ENCODE peak calls at places on chromosomes 16 and 17, in seven cellular contexts. F, H, O, B, D, J and L are unnamed samples.

GRCh38 chr17:16322636-16323035 is 30.6 kb downstream of the CENPV start:
- DNase-seq in F (no peak), O (no peak), D (no peak), H (no peak), J (no peak), B (no peak), L (peak)

GRCh38 chr17:42937712-42938596 is 26.3 kb downstream of the AARSD1 start:
- DNase-seq in J (no peak), H (no peak), B (peak), F (peak), D (no peak), O (peak), L (peak)

GRCh38 chr16:84834403-84834772 is 14.6 kb downstream of the CRISPLD2 start:
- DNase-seq in O (no peak), F (no peak), J (no peak), H (no peak), B (no peak), D (no peak), L (no peak)

GRCh38 chr17:56292010-56292409 is 138.7 kb downstream of the ANKFN1 start:
- DNase-seq in H (no peak), O (no peak), B (no peak), D (no peak), F (no peak), J (no peak), L (no peak)

GRCh38 chr17:59154335-59154720 is 658 bp downstream of the SKA2 start:
- DNase-seq in J (peak), H (no peak), F (peak), O (peak), B (no peak), D (peak), L (peak)

GRCh38 chr17:17021194-17021863 is 20.9 kb upstream of the MPRIP start:
- DNase-seq in O (no peak), H (no peak), F (no peak), B (peak), J (no peak), D (peak), L (peak)

GRCh38 chr17:6366144-6366755 is 68.7 kb downstream of the AIPL1 start:
- DNase-seq in J (no peak), D (no peak), F (no peak), B (no peak), H (no peak), O (no peak), L (no peak)

GRCh38 chr16:56614549-56614991 is 6.2 kb downstream of the MT2A start:
- DNase-seq in F (no peak), J (no peak), H (no peak), O (no peak), D (no peak), B (no peak), L (no peak)

GRCh38 chr16:56093055-56093454 is 98.2 kb upstream of the GNAO1 start:
- DNase-seq in F (no peak), D (no peak), H (no peak), J (no peak), B (no peak), O (no peak), L (no peak)

GRCh38 chr16:88264641-88265285 is 118.0 kb upstream of the ZNF469 start:
- DNase-seq in F (no peak), J (no peak), O (no peak), B (peak), H (peak), D (peak), L (peak)

GRCh38 chr16:47136101-47136820 is 7.5 kb downstream of the NETO2 start:
- DNase-seq in J (no peak), H (no peak), B (no peak), F (no peak), D (no peak), O (no peak), L (no peak)

GRCh38 chr16:67516296-67517177 is 12.1 kb upstream of the RIPOR1 start:
- DNase-seq in O (no peak), D (no peak), B (peak), F (no peak), H (no peak), J (no peak), L (no peak)

GRCh38 chr16:11101695-11102522 is 154.1 kb downstream of the SOCS1 start:
- DNase-seq in D (no peak), J (no peak), F (no peak), H (no peak), B (no peak), O (no peak), L (no peak)

GRCh38 chr17:80696456-80696855 is 151.8 kb downstream of the RPTOR start:
- DNase-seq in H (no peak), O (no peak), D (no peak), F (no peak), B (no peak), J (no peak), L (no peak)

GRCh38 chr16:57071840-57072541 is 20.4 kb upstream of the CPNE2 start:
- DNase-seq in B (no peak), F (no peak), D (no peak), H (no peak), O (no peak), J (no peak), L (no peak)

GRCh38 chr17:17091856-17092756 is 49.8 kb downstream of the MPRIP start:
- DNase-seq in J (no peak), F (no peak), O (no peak), B (no peak), D (peak), H (no peak), L (no peak)